ENCODE peak calls at places on chromosomes 4 and X, in four cellular contexts. G is GM23248, D is sigmoid colon, P is kidney tubule cell. C is an unnamed sample.

GRCh38 chrX:141314441-141314840 is 72.1 kb upstream of the SPANXC start:
- DNase-seq in G (no peak), D (no peak), P (no peak), C (no peak)

GRCh38 chr4:73615613-73616012 is 4.6 kb downstream of the RASSF6 start:
- DNase-seq in P (peak), G (no peak), D (no peak), C (no peak)

GRCh38 chrX:78333521-78333920 is 6.1 kb upstream of the CYSLTR1 start:
- DNase-seq in D (no peak), G (no peak), P (peak), C (no peak)

GRCh38 chrX:55546956-55547355 is 57.3 kb upstream of the USP51 start:
- DNase-seq in D (no peak), P (no peak), G (no peak), C (no peak)

GRCh38 chr4:142406051-142406549 is 440.0 kb downstream of the INPP4B start:
- DNase-seq in P (peak), G (peak), D (no peak), C (no peak)

GRCh38 chr4:128558896-128559669 is 250.4 kb upstream of the JADE1 start:
- DNase-seq in D (peak), G (peak), P (no peak), C (no peak)

GRCh38 chr4:176277162-176277904 is 8.3 kb upstream of the ASB5 start:
- DNase-seq in D (peak), P (peak), G (peak), C (no peak)

GRCh38 chrX:68938244-68939004 is 109.6 kb downstream of the EFNB1 start:
- DNase-seq in P (peak), D (peak), G (peak), C (no peak)

GRCh38 chr4:186092296-186092695 is 12.2 kb upstream of the FAM149A start:
- DNase-seq in D (no peak), G (no peak), P (no peak), C (no peak)

GRCh38 chr4:41455215-41455614 is 82.7 kb upstream of the LIMCH1 start:
- DNase-seq in P (no peak), G (no peak), D (no peak), C (no peak)

GRCh38 chrX:56233682-56234081 is 1.5 kb downstream of the KLF8 start:
- DNase-seq in P (peak), D (peak), G (peak), C (no peak)

GRCh38 chrX:39891781-39892180 is 206.0 kb downstream of the BCOR start:
- DNase-seq in G (no peak), P (no peak), D (no peak), C (no peak)

GRCh38 chr4:103111598-103111997 is 12.0 kb upstream of the BDH2 start:
- DNase-seq in G (no peak), P (no peak), D (no peak), C (no peak)

GRCh38 chr4:73872331-73873108 is 3.3 kb downstream of the CXCL1 start:
- DNase-seq in P (peak), G (no peak), D (no peak), C (no peak)

GRCh38 chr4:22634541-22635181 is 58.1 kb upstream of the GBA3 start:
- DNase-seq in D (no peak), G (peak), P (peak), C (no peak)

GRCh38 chrX:18390941-18391538 is 34.4 kb upstream of the CDKL5 start:
- DNase-seq in P (peak), D (peak), G (peak), C (no peak)

GRCh38 chrX:115023139-115023538 is 5.7 kb upstream of the IL13RA2 start:
- DNase-seq in D (no peak), P (peak), G (peak), C (no peak)

GRCh38 chr4:177051473-177052060 is 258.1 kb upstream of the NEIL3 start:
- DNase-seq in D (no peak), G (peak), P (peak), C (no peak)

GRCh38 chrX:22349116-22349515 is 76.4 kb downstream of the CBLL2 start:
- DNase-seq in P (no peak), D (no peak), G (peak), C (no peak)

GRCh38 chrX:130108647-130109428 is 1.5 kb downstream of the ELF4 start:
- DNase-seq in G (peak), P (peak), D (no peak), C (no peak)

GRCh38 chr4:121594796-121595526 is 101.8 kb downstream of the ANXA5 start:
- DNase-seq in D (peak), G (peak), P (peak), C (no peak)

GRCh38 chr4:2289955-2290333 is 28.0 kb upstream of the MXD4 start:
- DNase-seq in G (no peak), D (peak), P (no peak), C (no peak)

GRCh38 chrX:123084797-123085196 is 99.3 kb upstream of the GRIA3 start:
- DNase-seq in P (peak), D (no peak), G (peak), C (no peak)

C was measured in mesenteric fat pad.